ENCODE peak calls at places on chromosomes 3 and 15, in seven cellular contexts. P is H1, L is HCT116, B is K562, W is GM12878, F is SK-N-SH, R is HepG2. J is an unnamed sample.

GRCh38 chr3:94525039-94525438 is 462.2 kb downstream of the NSUN3 start:
- DNase-seq in W (no peak), P (no peak), R (peak; percentile 60), F (no peak), L (no peak), B (no peak), J (peak; percentile 63)

GRCh38 chr3:57918123-57918837 is 89.9 kb upstream of the FLNB start:
- DNase-seq in W (no peak), L (no peak), F (no peak), B (no peak), P (no peak), R (no peak), J (no peak)

GRCh38 chr3:58260261-58260731 is 22.7 kb downstream of the ABHD6 start:
- DNase-seq in P (no peak), L (peak; percentile 26), W (no peak), F (no peak), B (no peak), R (no peak), J (no peak)

GRCh38 chr3:134333522-134334181 is 40.6 kb downstream of the AMOTL2 start:
- DNase-seq in F (no peak), B (no peak), L (no peak), W (no peak), P (no peak), R (peak; percentile 45), J (no peak)

GRCh38 chr3:126136428-126137220 is 43.8 kb downstream of the ALDH1L1 start:
- DNase-seq in B (no peak), L (no peak), F (peak; percentile 4), W (no peak), R (no peak), P (peak; percentile 35), J (no peak)

GRCh38 chr3:14328422-14328821 is 74.0 kb upstream of the SLC6A6 start:
- DNase-seq in F (no peak), P (no peak), R (no peak), B (no peak), W (no peak), L (no peak), J (no peak)

GRCh38 chr3:187999821-188000220 is 154.1 kb upstream of the LPP start:
- DNase-seq in R (no peak), L (no peak), P (no peak), F (no peak), W (no peak), B (no peak), J (no peak)

GRCh38 chr15:32691316-32692032 is 26.3 kb upstream of the GREM1 start:
- DNase-seq in R (no peak), L (no peak), P (no peak), B (no peak), W (no peak), F (no peak), J (no peak)

GRCh38 chr3:182597621-182598041 is 195.7 kb upstream of the ATP11B start:
- DNase-seq in R (no peak), P (no peak), B (no peak), F (no peak), L (no peak), W (no peak), J (peak; percentile 98)

GRCh38 chr3:48047841-48048456 is 31.7 kb upstream of the MAP4 start:
- DNase-seq in P (no peak), W (no peak), L (no peak), R (peak; percentile 44), B (no peak), F (no peak), J (no peak)

GRCh38 chr3:181886676-181887075 is 175.0 kb downstream of the SOX2 start:
- DNase-seq in F (no peak), W (no peak), B (no peak), R (no peak), P (no peak), L (no peak), J (no peak)

GRCh38 chr3:136653628-136654027 is 98.5 kb downstream of the STAG1 start:
- DNase-seq in R (no peak), L (no peak), P (no peak), W (no peak), F (no peak), B (no peak), J (no peak)

GRCh38 chr3:187735837-187736236 is 9.4 kb downstream of the BCL6 start:
- DNase-seq in W (no peak), L (no peak), B (no peak), P (no peak), F (no peak), R (no peak), J (no peak)

GRCh38 chr3:44208086-44208485 is 33.6 kb upstream of the TOPAZ1 start:
- DNase-seq in B (no peak), R (no peak), L (no peak), P (no peak), W (no peak), F (no peak), J (no peak)

GRCh38 chr3:193665370-193665989 is 72.5 kb downstream of the OPA1 start:
- DNase-seq in L (peak; percentile 23), R (peak; percentile 25), B (no peak), F (peak; percentile 24), W (no peak), P (no peak), J (peak; percentile 34)

GRCh38 chr15:63503739-63504246 is 600 bp upstream of the USP3 start:
- DNase-seq in L (peak; percentile 75), B (peak; percentile 69), W (no peak), F (peak; percentile 44), R (peak; percentile 71), P (no peak), J (no peak)

GRCh38 chr15:98807262-98807661 is 158.9 kb downstream of the IGF1R start:
- DNase-seq in F (no peak), W (no peak), L (no peak), P (no peak), R (no peak), B (no peak), J (no peak)

GRCh38 chr3:189944285-189945145 is 176.2 kb downstream of the P3H2 start:
- DNase-seq in W (no peak), B (no peak), R (no peak), F (no peak), L (no peak), P (no peak), J (no peak)

GRCh38 chr3:160812304-160812703 is 56.3 kb downstream of the PPM1L start:
- DNase-seq in P (no peak), F (no peak), W (no peak), L (no peak), B (no peak), R (no peak), J (no peak)

GRCh38 chr3:8607285-8608040 is 37.1 kb downstream of the SSUH2 start:
- DNase-seq in P (peak; percentile 50), B (no peak), L (peak; percentile 15), F (peak; percentile 82), R (peak; percentile 55), W (no peak), J (peak; percentile 78)

GRCh38 chr15:62928996-62929350 is 113.6 kb upstream of the TPM1 start:
- DNase-seq in W (no peak), P (no peak), B (no peak), R (peak; percentile 13), L (peak; percentile 10), F (no peak), J (no peak)

GRCh38 chr15:67024322-67024997 is 40.9 kb upstream of the SMAD3 start:
- DNase-seq in P (no peak), W (peak; percentile 16), L (peak; percentile 68), B (peak; percentile 79), R (peak; percentile 77), F (peak; percentile 51), J (no peak)

GRCh38 chr15:80920271-80920699 is 69.3 kb downstream of the MESD start:
- DNase-seq in L (no peak), F (no peak), R (no peak), P (no peak), W (no peak), B (no peak), J (no peak)

GRCh38 chr3:24123596-24123995 is 178.5 kb downstream of the NR1D2 start:
- DNase-seq in R (no peak), L (no peak), B (no peak), P (no peak), F (no peak), W (no peak), J (no peak)

GRCh38 chr3:179590669-179591068 is 13.8 kb downstream of the MRPL47 start:
- DNase-seq in B (no peak), R (no peak), W (no peak), L (no peak), F (no peak), P (no peak), J (no peak)

GRCh38 chr3:179589143-179589542 is 15.3 kb downstream of the MRPL47 start:
- DNase-seq in F (no peak), B (no peak), R (no peak), P (no peak), W (no peak), L (no peak), J (no peak)

GRCh38 chr3:179591313-179591712 is 13.1 kb downstream of the MRPL47 start:
- DNase-seq in W (no peak), R (no peak), L (no peak), P (no peak), B (no peak), F (no peak), J (no peak)
- TF ChIP-seq JUND in W (no peak), R (no peak), L (no peak), P (no peak), B (no peak), F (no peak), J (no peak)

DNA sequence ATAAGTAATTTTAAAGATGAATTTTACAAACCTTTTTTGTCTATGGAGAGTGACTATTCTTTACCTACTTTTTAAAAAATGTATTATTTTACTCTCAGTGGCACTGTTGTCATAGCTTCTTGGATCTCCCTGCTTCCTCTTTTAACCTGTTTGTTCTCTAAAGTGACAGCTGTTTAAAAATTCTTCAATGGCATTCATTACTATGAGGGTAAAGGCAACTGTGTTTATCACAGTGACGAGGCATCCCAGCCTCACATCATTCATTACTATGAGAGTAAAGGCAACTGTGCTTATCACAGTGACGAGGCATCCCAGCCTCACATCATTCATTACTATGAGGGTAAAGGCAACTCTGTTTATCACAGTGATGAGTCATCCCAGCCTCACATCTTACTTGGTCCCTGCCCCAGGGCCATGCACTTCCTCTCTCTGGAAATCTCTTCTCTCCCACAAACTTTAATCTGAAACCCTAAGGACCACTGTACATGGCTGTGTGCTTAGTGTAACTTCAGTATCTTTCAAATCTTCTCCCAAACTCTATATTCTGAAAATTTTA is 101.7 kb upstream of the ZNF717 start:
- DNase-seq in R (no peak), B (no peak), L (no peak), F (no peak), W (no peak), P (no peak), J (no peak)
- TF ChIP-seq JUND in R (no peak), B (no peak), L (no peak), F (no peak), W (no peak), P (peak; percentile 68), J (no peak)

DNA sequence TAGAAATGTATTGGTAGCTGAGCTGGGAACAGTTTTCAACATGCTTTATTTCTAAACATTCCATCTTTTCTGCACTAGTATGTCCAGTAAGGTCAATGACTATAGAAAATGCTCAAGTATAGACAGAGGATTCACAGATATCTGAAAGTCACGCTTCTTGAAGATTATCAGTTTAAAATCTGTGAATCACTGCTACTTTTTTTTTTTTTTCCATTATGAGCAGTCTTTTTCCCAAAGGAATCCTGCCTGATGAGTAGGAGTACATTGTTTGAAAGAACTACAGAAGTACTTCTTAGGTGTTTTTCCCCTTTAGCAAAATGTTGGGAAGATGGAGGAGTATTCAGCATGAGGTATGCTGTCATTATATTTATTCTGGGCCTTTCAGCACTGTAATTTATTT is 266.1 kb downstream of the NLGN1 start:
- DNase-seq in W (no peak), P (no peak), B (no peak), L (no peak), R (no peak), F (no peak), J (no peak)
- TF ChIP-seq JUND in W (no peak), P (no peak), B (no peak), L (no peak), R (no peak), F (peak; percentile 38), J (no peak)

GRCh38 chr15:78715439-78715838 is 74.4 kb upstream of the CHRNB4 start:
- DNase-seq in L (peak; percentile 18), P (no peak), R (no peak), F (no peak), B (no peak), W (no peak), J (no peak)
- TF ChIP-seq JUND in L (peak; percentile 22), P (no peak), R (no peak), F (no peak), B (no peak), W (no peak), J (no peak)